ENCODE peak calls at places on chromosomes 11 and 22, in four cellular contexts. T, C, H and I are unnamed samples.

GRCh38 chr11:37817727-37818270 is 1219.8 kb upstream of the RAG2 start:
- DNase-seq in C (no peak), T (no peak), H (no peak), I (no peak)

GRCh38 chr22:26485013-26485412 is 1.3 kb downstream of the SRRD start:
- DNase-seq in T (no peak), H (peak), C (no peak), I (no peak)

GRCh38 chr11:1298695-1299492 is 10.5 kb downstream of the TOLLIP start:
- DNase-seq in H (peak), T (no peak), C (no peak), I (no peak)

GRCh38 chr11:35678975-35679374 is 16.4 kb downstream of the TRIM44 start:
- DNase-seq in C (no peak), H (no peak), T (no peak), I (no peak)

GRCh38 chr11:134410766-134411165 is 1.3 kb downstream of the B3GAT1 start:
- DNase-seq in T (no peak), C (no peak), H (no peak), I (no peak)

GRCh38 chr11:83836883-83837654 is 550.9 kb upstream of the CCDC90B start:
- DNase-seq in C (no peak), T (peak), H (no peak), I (no peak)

GRCh38 chr11:6438979-6439571 is 1.7 kb downstream of the HPX start:
- DNase-seq in H (no peak), C (peak), T (peak), I (no peak)

GRCh38 chr11:33802414-33802950 is 28.2 kb upstream of the FBXO3 start:
- DNase-seq in T (peak), H (peak), C (peak), I (peak)

GRCh38 chr11:36249271-36249670 is 40.0 kb downstream of the COMMD9 start:
- DNase-seq in H (peak), T (peak), C (peak), I (peak)

GRCh38 chr11:122187373-122188165 is 71.6 kb upstream of the BLID start:
- DNase-seq in T (no peak), H (no peak), C (no peak), I (no peak)

GRCh38 chr22:33922268-33922667 is 2.0 kb upstream of the LARGE1 start:
- DNase-seq in T (peak), C (no peak), H (no peak), I (no peak)

GRCh38 chr11:128904303-128904871 is 13.2 kb downstream of the KCNJ5 start:
- DNase-seq in C (no peak), T (no peak), H (no peak), I (no peak)

GRCh38 chr11:44559207-44559943 is 6.1 kb upstream of the CD82 start:
- DNase-seq in T (no peak), C (no peak), H (no peak), I (no peak)

GRCh38 chr11:118415739-118416068 is 14.3 kb downstream of the ATP5MG start:
- DNase-seq in C (no peak), T (peak), H (peak), I (peak)

GRCh38 chr22:41445171-41446056 is 1.2 kb downstream of the TOB2 start:
- DNase-seq in H (no peak), T (no peak), C (no peak), I (no peak)

GRCh38 chr11:5246772-5247478 is 2.7 kb downstream of the HBG1 start:
- DNase-seq in C (no peak), T (no peak), H (no peak), I (no peak)

GRCh38 chr22:27990451-27990840 is 71.4 kb upstream of the PITPNB start:
- DNase-seq in H (no peak), C (no peak), T (no peak), I (no peak)

GRCh38 chr11:882593-882992 is 28.0 kb downstream of the CHID1 start:
- DNase-seq in H (no peak), T (no peak), C (no peak), I (peak)

GRCh38 chr22:35473971-35474370 is 66.7 kb upstream of the RASD2 start:
- DNase-seq in C (no peak), T (no peak), H (no peak), I (no peak)

GRCh38 chr11:11856638-11857037 is 14.9 kb downstream of the USP47 start:
- DNase-seq in C (no peak), T (no peak), H (no peak), I (no peak)

GRCh38 chr22:38494939-38495338 is 11.2 kb downstream of the DDX17 start:
- DNase-seq in C (no peak), T (peak), H (no peak), I (no peak)

GRCh38 chr22:28381427-28382167 is 298.0 kb downstream of the TTC28 start:
- DNase-seq in T (no peak), H (no peak), C (peak), I (no peak)

GRCh38 chr22:20511578-20512259 is 4.3 kb downstream of the MED15 start:
- DNase-seq in T (no peak), H (no peak), C (no peak), I (no peak)

GRCh38 chr11:121887564-121887963 is 228.5 kb downstream of the BLID start:
- DNase-seq in T (no peak), H (no peak), C (no peak), I (no peak)

GRCh38 chr11:88104408-88104807 is 70.8 kb downstream of the RAB38 start:
- DNase-seq in H (no peak), T (no peak), C (no peak), I (no peak)

GRCh38 chr22:28884754-28885375 is 1.5 kb downstream of the ZNRF3 start:
- DNase-seq in T (no peak), H (no peak), C (no peak), I (no peak)

GRCh38 chr11:75766449-75767227 is 1.9 kb upstream of the DGAT2 start:
- DNase-seq in H (no peak), T (no peak), C (no peak), I (no peak)